ENCODE peak calls at places on chromosomes 4 and X, in nine cellular contexts. One of them, this sample, is unnamed.

GRCh38 chrX:69229436-69229835 is 64.2 kb upstream of the PJA1 start:
- DNase-seq in astrocyte of the spinal cord: peak
- DNase-seq in HepG2: no peak
- DNase-seq in left lung: no peak
- DNase-seq in pulmonary artery endothelial cell: no peak
- DNase-seq in stomach: no peak
- DNase-seq in NCI-H2029: no peak
- DNase-seq in GM13976: no peak
- DNase-seq in Right ventricle myocardium superior: no peak
- DNase-seq in this sample: peak

GRCh38 chr4:17854076-17854475 is 43.3 kb downstream of the NCAPG start:
- DNase-seq in Right ventricle myocardium superior: no peak
- DNase-seq in left lung: no peak
- DNase-seq in NCI-H2029: no peak
- DNase-seq in GM13976: no peak
- DNase-seq in HepG2: no peak
- DNase-seq in astrocyte of the spinal cord: no peak
- DNase-seq in pulmonary artery endothelial cell: no peak
- DNase-seq in stomach: no peak
- DNase-seq in this sample: no peak

GRCh38 chrX:34903316-34903715 is 39.3 kb upstream of the FAM47B start:
- DNase-seq in astrocyte of the spinal cord: peak
- DNase-seq in Right ventricle myocardium superior: no peak
- DNase-seq in NCI-H2029: no peak
- DNase-seq in GM13976: no peak
- DNase-seq in stomach: no peak
- DNase-seq in pulmonary artery endothelial cell: no peak
- DNase-seq in HepG2: no peak
- DNase-seq in left lung: no peak
- DNase-seq in this sample: peak

GRCh38 chr4:115113382-115114106 is at the start of gene NDST4:
- DNase-seq in astrocyte of the spinal cord: peak
- DNase-seq in NCI-H2029: peak
- DNase-seq in Right ventricle myocardium superior: no peak
- DNase-seq in GM13976: no peak
- DNase-seq in pulmonary artery endothelial cell: no peak
- DNase-seq in left lung: no peak
- DNase-seq in stomach: no peak
- DNase-seq in HepG2: no peak
- DNase-seq in this sample: peak

GRCh38 chrX:110280954-110281353 is 36.9 kb downstream of the AMMECR1 start:
- DNase-seq in HepG2: no peak
- DNase-seq in astrocyte of the spinal cord: peak
- DNase-seq in pulmonary artery endothelial cell: no peak
- DNase-seq in NCI-H2029: no peak
- DNase-seq in GM13976: no peak
- DNase-seq in Right ventricle myocardium superior: no peak
- DNase-seq in stomach: no peak
- DNase-seq in left lung: no peak
- DNase-seq in this sample: peak

GRCh38 chr4:99463566-99463965 is 28.4 kb upstream of the ADH7 start:
- DNase-seq in GM13976: no peak
- DNase-seq in NCI-H2029: no peak
- DNase-seq in left lung: no peak
- DNase-seq in astrocyte of the spinal cord: no peak
- DNase-seq in HepG2: no peak
- DNase-seq in pulmonary artery endothelial cell: no peak
- DNase-seq in stomach: no peak
- DNase-seq in Right ventricle myocardium superior: no peak
- DNase-seq in this sample: no peak

GRCh38 chr4:35124116-35124515 is 1120.2 kb downstream of the ARAP2 start:
- DNase-seq in pulmonary artery endothelial cell: no peak
- DNase-seq in stomach: no peak
- DNase-seq in NCI-H2029: no peak
- DNase-seq in left lung: no peak
- DNase-seq in astrocyte of the spinal cord: peak
- DNase-seq in GM13976: no peak
- DNase-seq in HepG2: no peak
- DNase-seq in Right ventricle myocardium superior: no peak
- DNase-seq in this sample: no peak

GRCh38 chr4:150782311-150782710 is 200.4 kb downstream of the MAB21L2 start:
- DNase-seq in GM13976: no peak
- DNase-seq in pulmonary artery endothelial cell: no peak
- DNase-seq in astrocyte of the spinal cord: peak
- DNase-seq in HepG2: peak
- DNase-seq in left lung: no peak
- DNase-seq in stomach: no peak
- DNase-seq in NCI-H2029: peak
- DNase-seq in Right ventricle myocardium superior: no peak
- DNase-seq in this sample: peak

This sample was measured in LHCN-M2.